ENCODE peak calls at places on chromosomes 3 and 15, in seven cellular contexts. X is bronchial epithelial cell, D is spleen, W is GM23248, J is brain microvascular endothelial cell, M is aorta, B is SK-N-SH. U is an unnamed sample.

GRCh38 chr3:112770026-112770626 is 76.5 kb downstream of the CD200R1L start:
- DNase-seq in B (no peak), J (peak), D (no peak), M (no peak), W (peak), X (peak), U (no peak)

GRCh38 chr3:48402281-48402732 is 27.6 kb downstream of the PLXNB1 start:
- DNase-seq in M (peak), J (peak), X (peak), B (peak), D (no peak), W (peak), U (peak)

GRCh38 chr3:173711619-173712018 is 314.1 kb downstream of the NLGN1 start:
- DNase-seq in D (no peak), J (no peak), M (no peak), B (no peak), W (no peak), X (peak), U (no peak)

GRCh38 chr3:22981176-22981575 is 222.0 kb upstream of the UBE2E2 start:
- DNase-seq in J (no peak), X (no peak), D (no peak), W (no peak), M (no peak), B (no peak), U (peak)

GRCh38 chr3:46864051-46864881 is 1.0 kb upstream of the MYL3 start:
- DNase-seq in X (no peak), W (no peak), B (peak), D (peak), M (peak), J (no peak), U (no peak)

GRCh38 chr3:184289426-184289938 is 9.6 kb upstream of the PSMD2 start:
- DNase-seq in B (peak), M (peak), J (peak), W (peak), X (peak), D (no peak), U (peak)

GRCh38 chr3:49415931-49416601 is 3.8 kb downstream of the TCTA start:
- DNase-seq in M (no peak), X (no peak), W (no peak), B (no peak), J (no peak), D (peak), U (no peak)

GRCh38 chr15:99341786-99342185 is 90.5 kb downstream of the LRRC28 start:
- DNase-seq in X (peak), D (no peak), J (no peak), W (peak), B (no peak), M (no peak), U (no peak)

GRCh38 chr3:55750525-55750924 is 263.4 kb upstream of the WNT5A start:
- DNase-seq in J (peak), B (no peak), D (no peak), X (peak), W (peak), M (no peak), U (peak)

GRCh38 chr3:127886276-127886862 is 28.7 kb upstream of the KBTBD12 start:
- DNase-seq in J (no peak), B (no peak), W (no peak), D (no peak), X (peak), M (no peak), U (no peak)

GRCh38 chr3:105798381-105798934 is 70.4 kb downstream of the CBLB start:
- DNase-seq in M (no peak), J (no peak), D (no peak), W (peak), B (peak), X (no peak), U (no peak)

GRCh38 chr15:98649621-98649995 is 1.3 kb downstream of the IGF1R start:
- DNase-seq in B (peak), D (no peak), M (peak), J (no peak), W (peak), X (no peak), U (no peak)

GRCh38 chr15:39242345-39242744 is 338.5 kb upstream of the THBS1 start:
- DNase-seq in X (peak), D (no peak), J (no peak), B (no peak), M (no peak), W (peak), U (no peak)

GRCh38 chr3:39196671-39197446 is 4.5 kb upstream of the XIRP1 start:
- DNase-seq in W (no peak), M (peak), X (peak), D (no peak), J (no peak), B (no peak), U (no peak)

GRCh38 chr3:141575879-141576743 is 89.3 kb downstream of the RASA2 start:
- DNase-seq in B (peak), W (peak), X (peak), D (no peak), J (no peak), M (no peak), U (no peak)

GRCh38 chr3:128950223-128950938 is 43.5 kb downstream of the CFAP92 start:
- DNase-seq in J (peak), D (peak), X (peak), M (no peak), B (peak), W (peak), U (no peak)

GRCh38 chr3:120357807-120358206 is 8.7 kb upstream of the LRRC58 start:
- DNase-seq in J (no peak), B (no peak), X (no peak), D (no peak), W (no peak), M (no peak), U (no peak)

GRCh38 chr3:50550079-50550736 is 17.3 kb downstream of the C3orf18 start:
- DNase-seq in M (peak), W (peak), D (no peak), J (peak), B (peak), X (peak), U (no peak)

GRCh38 chr3:135987647-135988046 is 22.1 kb downstream of the PPP2R3A start:
- DNase-seq in J (no peak), D (no peak), X (no peak), W (peak), B (no peak), M (no peak), U (no peak)

GRCh38 chr15:73956276-73957086 is 30.2 kb downstream of the LOXL1 start:
- DNase-seq in M (peak), B (no peak), W (peak), J (peak), D (peak), X (peak), U (peak)

GRCh38 chr3:138594150-138594934 is at the start of gene CEP70:
- DNase-seq in J (peak), X (peak), D (peak), M (peak), B (peak), W (peak), U (peak)

GRCh38 chr3:138598534-138598933 is 4.5 kb upstream of the CEP70 start:
- DNase-seq in B (no peak), J (no peak), M (no peak), X (no peak), W (no peak), D (no peak), U (no peak)

GRCh38 chr3:138591392-138591791 is 2.7 kb downstream of the CEP70 start:
- DNase-seq in J (no peak), M (no peak), B (no peak), W (no peak), X (no peak), D (no peak), U (no peak)

GRCh38 chr3:138593488-138594149 is 441 bp downstream of the CEP70 start:
- DNase-seq in W (peak), M (no peak), J (no peak), B (no peak), X (peak), D (no peak), U (no peak)

GRCh38 chr3:138594935-138595259 is 837 bp upstream of the CEP70 start:
- DNase-seq in M (no peak), D (no peak), X (no peak), J (no peak), W (no peak), B (no peak), U (no peak)
- H3K4me3 ChIP-seq in M (no peak), D (peak), X (no peak), J (no peak), W (peak), B (peak), U (peak)

GRCh38 chr3:138937690-138938055 is 9.3 kb downstream of the FOXL2 start:
- DNase-seq in X (no peak), W (no peak), D (no peak), M (no peak), J (no peak), B (peak), U (no peak)

GRCh38 chr3:138935864-138936762 is 10.8 kb downstream of the FOXL2 start:
- DNase-seq in B (peak), M (peak), D (peak), W (peak), X (no peak), J (peak), U (no peak)

GRCh38 chr3:138936763-138937689 is 9.9 kb downstream of the FOXL2 start:
- DNase-seq in D (peak), W (peak), J (no peak), X (no peak), M (peak), B (peak), U (no peak)

GRCh38 chr3:138933981-138934691 is 12.8 kb downstream of the FOXL2 start:
- DNase-seq in M (no peak), J (no peak), D (no peak), W (no peak), X (no peak), B (no peak), U (no peak)

GRCh38 chr3:138935505-138935863 is 11.5 kb downstream of the FOXL2 start:
- DNase-seq in M (no peak), X (no peak), W (no peak), B (no peak), J (no peak), D (no peak), U (no peak)
- H3K4me3 ChIP-seq in M (no peak), X (no peak), W (no peak), B (no peak), J (peak), D (no peak), U (no peak)

GRCh38 chr3:185992801-185993467 is 55.1 kb upstream of the TRA2B start:
- DNase-seq in M (no peak), J (peak), D (no peak), W (peak), B (no peak), X (no peak), U (no peak)
- H3K4me3 ChIP-seq in M (no peak), J (no peak), D (no peak), W (peak), B (no peak), X (no peak), U (no peak)

DNA sequence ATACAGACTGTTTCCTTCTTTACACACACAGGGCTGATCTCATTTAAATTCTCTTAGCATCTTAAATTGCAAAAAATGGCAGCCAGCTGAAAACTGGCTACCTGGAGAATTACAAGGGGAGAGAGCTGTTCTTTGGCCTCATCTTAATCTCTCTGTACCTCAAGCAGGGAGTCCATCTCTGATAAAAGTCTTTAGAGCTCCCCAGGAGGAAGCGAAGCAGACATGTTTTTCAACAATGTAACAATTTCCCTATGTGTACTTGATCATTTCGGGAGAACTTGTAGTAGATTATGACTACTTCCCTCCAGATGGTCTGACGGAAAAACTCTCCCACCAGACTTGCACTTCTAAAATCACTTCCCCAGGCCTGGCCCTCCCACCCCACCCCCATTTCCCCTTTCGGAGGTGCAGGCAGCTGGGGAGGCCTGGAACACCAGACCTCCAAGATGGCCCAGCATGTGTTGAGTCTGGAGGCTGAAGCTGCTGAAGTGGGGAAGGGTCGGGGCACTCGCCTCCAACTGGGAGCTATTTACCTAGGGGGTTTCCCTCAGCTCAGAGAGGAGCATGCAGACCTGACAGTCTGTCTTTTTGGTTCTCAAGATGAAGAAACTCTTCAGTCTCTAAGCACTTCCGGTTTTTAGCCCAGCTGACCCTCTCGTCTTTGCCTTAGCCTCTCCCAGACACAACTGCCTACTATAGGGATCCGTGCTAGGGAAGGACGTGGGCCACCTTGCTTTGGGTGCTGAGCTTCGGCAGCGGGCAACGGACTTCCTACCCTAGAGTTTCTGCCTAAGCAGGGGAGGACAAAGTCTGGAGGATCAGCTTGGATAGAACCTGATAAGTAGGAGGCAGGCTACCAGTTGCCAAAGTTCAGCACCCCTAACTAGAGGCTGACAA is 164.0 kb upstream of the TBL1XR1 start:
- DNase-seq in X (no peak), J (no peak), M (no peak), B (no peak), D (peak), W (no peak), U (no peak)
- H3K4me3 ChIP-seq in X (no peak), J (no peak), M (no peak), B (no peak), D (no peak), W (no peak), U (no peak)

DNA sequence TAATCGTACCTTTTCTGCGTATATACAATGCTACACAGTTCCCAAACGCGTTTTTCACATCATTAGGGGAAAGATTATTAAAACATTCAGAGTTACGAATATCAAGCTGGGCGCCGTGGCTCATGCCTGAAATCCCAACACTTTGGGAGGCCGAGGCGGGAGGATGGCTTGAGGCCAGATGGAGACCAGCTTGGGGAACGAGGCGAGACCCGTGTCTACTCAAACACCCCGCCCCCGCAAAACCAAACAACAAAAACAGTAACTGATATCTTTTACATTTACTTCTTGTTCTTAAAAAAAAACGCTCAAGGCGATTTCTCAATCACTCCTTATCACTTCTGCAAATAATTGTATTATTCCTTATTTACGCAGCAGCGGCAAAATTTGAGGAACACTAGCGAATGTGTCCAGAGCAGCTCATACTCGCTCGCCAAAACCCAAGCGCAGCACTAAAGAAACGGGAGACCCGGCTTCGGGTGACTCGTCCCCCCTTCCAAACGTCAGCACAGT is 1.2 kb downstream of the ZBTB11 start:
- DNase-seq in J (no peak), D (peak), X (no peak), W (no peak), B (peak), M (peak), U (no peak)
- H3K4me3 ChIP-seq in J (peak), D (peak), X (peak), W (peak), B (peak), M (peak), U (peak)

GRCh38 chr3:104474011-104474410 is 892.7 kb upstream of the ALCAM start:
- DNase-seq in J (no peak), M (no peak), D (no peak), X (no peak), W (no peak), B (no peak), U (no peak)
- H3K4me3 ChIP-seq in J (no peak), M (no peak), D (no peak), X (no peak), W (no peak), B (no peak), U (no peak)

DNA sequence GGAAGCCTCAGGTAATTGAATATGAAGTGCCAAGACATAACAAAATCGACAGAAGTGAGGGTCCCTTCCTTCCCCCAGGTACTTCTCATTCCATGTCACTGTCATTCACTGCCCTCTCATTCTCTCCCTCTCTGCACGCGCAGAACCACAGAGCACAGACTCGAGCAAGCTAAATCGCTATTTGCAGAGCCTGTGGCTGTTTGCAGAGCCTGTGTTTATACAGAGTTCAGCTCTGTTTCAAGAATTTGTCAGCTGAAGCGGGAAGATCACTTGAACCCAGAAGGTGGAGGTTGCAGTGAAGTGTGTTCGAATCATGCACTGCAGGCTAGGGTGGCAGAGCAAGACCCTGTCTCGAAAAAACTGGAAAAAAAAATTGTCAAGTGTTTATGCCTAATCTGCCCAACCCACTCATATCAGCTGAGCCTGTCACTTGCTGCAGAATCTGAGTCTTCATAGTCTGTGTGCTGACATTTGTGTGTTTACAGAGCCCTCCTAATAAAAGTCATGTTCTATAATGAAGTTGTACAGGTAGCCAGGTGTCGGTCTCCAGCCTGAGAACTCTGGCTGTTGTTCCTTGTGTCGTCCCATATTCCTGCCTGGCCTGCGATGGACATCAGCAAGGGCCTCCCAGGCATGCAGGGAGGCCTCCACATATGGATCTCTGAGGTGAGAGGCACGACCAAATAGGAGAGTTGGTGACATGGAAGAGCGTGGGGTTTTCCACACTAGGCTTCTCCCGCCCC is 2.7 kb downstream of the VILL start:
- DNase-seq in D (peak), M (peak), B (no peak), J (no peak), W (no peak), X (no peak), U (no peak)
- H3K4me3 ChIP-seq in D (peak), M (no peak), B (no peak), J (peak), W (peak), X (no peak), U (peak)

DNA sequence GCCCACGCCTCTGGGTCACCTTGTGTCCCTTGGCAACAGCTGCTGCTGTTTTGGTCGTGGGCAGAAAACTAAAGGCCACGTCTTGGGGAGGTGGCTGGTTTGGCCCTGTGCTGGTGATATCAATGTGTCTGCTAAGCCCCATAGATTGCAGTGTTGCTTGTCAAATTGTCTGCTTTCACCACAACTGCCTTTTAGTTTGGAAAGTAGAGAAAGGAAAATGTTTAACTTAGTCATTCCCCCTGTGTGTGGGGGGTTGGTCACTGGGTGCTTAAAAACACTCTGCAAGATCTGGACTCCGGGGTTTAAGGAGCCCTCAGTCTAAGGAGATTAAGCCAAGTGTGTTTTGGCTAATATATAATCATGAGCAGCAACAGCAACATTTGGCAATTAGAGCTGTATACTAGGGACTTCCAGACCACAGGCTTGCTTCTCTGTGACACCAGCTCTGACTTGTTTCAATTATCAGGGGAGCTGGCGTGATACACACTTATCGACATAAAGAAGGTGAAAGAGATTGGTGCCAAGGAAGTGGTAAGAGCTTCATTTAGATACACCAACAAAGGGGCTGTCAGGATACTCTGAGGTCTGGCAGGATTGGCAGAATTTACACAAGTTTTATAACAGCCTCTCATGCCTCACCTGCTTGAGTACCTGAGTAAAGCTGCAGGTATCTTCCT is 3.5 kb downstream of the SMAD3 start:
- DNase-seq in M (no peak), X (no peak), B (no peak), J (no peak), W (peak), D (no peak), U (no peak)
- H3K4me3 ChIP-seq in M (no peak), X (peak), B (peak), J (peak), W (peak), D (no peak), U (peak)

U was measured in skeletal muscle cell.